ENCODE peak calls at places on chromosome 13, in nine cellular contexts. K is suprapubic skin, A is T-helper 9 cell, U is NCI-H1105, E is right atrium auricular region, W is putamen, C is activated T-cell treated with anti-CD3 and anti-CD28 coated beads for 1 hour, S is adrenal gland, L is Kasumi-1. F is an unnamed sample.
A peak's percentile ranks its signal among the peaks of the same experiment; 100 is the strongest.

GRCh38 chr13:39777527-39778061 is 122.1 kb downstream of the COG6 start:
- DNase-seq in A (no peak), W (no peak), L (peak; percentile 20), K (no peak), C (no peak), U (no peak), S (no peak), E (no peak), F (peak; percentile 62)

GRCh38 chr13:40993987-40994386 is 25.1 kb downstream of the ELF1 start:
- DNase-seq in K (no peak), W (no peak), E (no peak), A (no peak), S (no peak), L (no peak), U (peak; percentile 42), C (no peak), F (no peak)

GRCh38 chr13:26558074-26558805 is 757 bp downstream of the WASF3 start:
- DNase-seq in A (no peak), K (no peak), S (peak; percentile 21), C (no peak), L (no peak), E (no peak), W (no peak), U (no peak), F (no peak)

GRCh38 chr13:49450105-49450819 is 6.2 kb downstream of the SETDB2 start:
- DNase-seq in L (peak; percentile 97), W (no peak), A (no peak), E (no peak), K (no peak), C (no peak), S (no peak), U (no peak), F (peak; percentile 19)

GRCh38 chr13:109979186-109979585 is 192.8 kb upstream of the IRS2 start:
- DNase-seq in S (no peak), L (no peak), W (no peak), A (no peak), E (no peak), C (no peak), U (no peak), K (no peak), F (no peak)

GRCh38 chr13:98265669-98266551 is 88.8 kb upstream of the RNF113B start:
- DNase-seq in E (no peak), W (no peak), A (no peak), K (no peak), L (no peak), U (no peak), C (no peak), S (peak; percentile 78), F (no peak)

GRCh38 chr13:27943951-27944350 is 24.2 kb downstream of the PDX1 start:
- DNase-seq in C (no peak), S (no peak), L (no peak), U (no peak), E (no peak), A (no peak), K (no peak), W (no peak), F (no peak)

GRCh38 chr13:74554581-74555290 is 420.5 kb upstream of the KLF12 start:
- DNase-seq in L (no peak), U (no peak), S (no peak), E (no peak), C (no peak), W (no peak), A (no peak), K (no peak), F (no peak)

GRCh38 chr13:31067416-31068118 is 94.1 kb downstream of the HSPH1 start:
- DNase-seq in E (no peak), W (peak; percentile 81), K (no peak), C (no peak), L (no peak), A (no peak), U (no peak), S (no peak), F (no peak)

GRCh38 chr13:65932587-65933239 is 1297.4 kb downstream of the PCDH9 start:
- DNase-seq in E (no peak), U (no peak), A (no peak), C (no peak), W (no peak), K (no peak), S (no peak), L (no peak), F (no peak)

GRCh38 chr13:99859178-99860177 is 112.1 kb downstream of the ZIC5 start:
- DNase-seq in W (no peak), U (no peak), K (no peak), S (no peak), L (no peak), C (no peak), E (no peak), A (no peak), F (no peak)

GRCh38 chr13:113663934-113664333 is 3.1 kb upstream of the GRK1 start:
- DNase-seq in A (no peak), C (no peak), W (no peak), K (peak; percentile 63), S (peak; percentile 8), E (no peak), L (no peak), U (no peak), F (no peak)

GRCh38 chr13:21670006-21670882 is 629 bp upstream of the FGF9 start:
- DNase-seq in E (no peak), S (peak; percentile 64), W (no peak), C (peak; percentile 56), U (peak; percentile 56), L (peak; percentile 26), K (no peak), A (peak; percentile 38), F (peak; percentile 69)

GRCh38 chr13:95902736-95903135 is 150.5 kb downstream of the UGGT2 start:
- DNase-seq in L (no peak), E (no peak), A (no peak), K (no peak), C (no peak), S (no peak), W (no peak), U (no peak), F (no peak)

GRCh38 chr13:33908111-33908510 is 90.2 kb downstream of the RFC3 start:
- DNase-seq in L (no peak), K (no peak), U (no peak), C (no peak), W (no peak), A (no peak), E (no peak), S (no peak), F (no peak)

GRCh38 chr13:30804474-30804873 is 69.1 kb downstream of the ALOX5AP start:
- DNase-seq in C (no peak), L (no peak), A (no peak), E (peak; percentile 50), S (no peak), U (no peak), W (no peak), K (no peak), F (no peak)

GRCh38 chr13:70708744-70709143 is 600.5 kb upstream of the KLHL1 start:
- DNase-seq in K (no peak), S (no peak), W (no peak), U (no peak), L (no peak), E (no peak), C (no peak), A (no peak), F (no peak)

GRCh38 chr13:24747248-24748151 is 16.5 kb upstream of the RNF17 start:
- DNase-seq in E (no peak), W (no peak), A (no peak), L (no peak), K (no peak), C (no peak), U (no peak), S (no peak), F (peak; percentile 40)

GRCh38 chr13:51759240-51759639 is 44.7 kb downstream of the DHRS12 start:
- DNase-seq in K (no peak), W (no peak), E (no peak), L (no peak), C (no peak), A (no peak), U (no peak), S (no peak), F (no peak)

GRCh38 chr13:38577048-38577447 is 109.8 kb upstream of the FREM2 start:
- DNase-seq in U (no peak), S (no peak), E (no peak), L (no peak), K (no peak), W (no peak), C (no peak), A (no peak), F (no peak)

GRCh38 chr13:87089391-87089790 is 581.8 kb upstream of the SLITRK5 start:
- DNase-seq in C (no peak), S (no peak), E (no peak), W (no peak), A (no peak), L (no peak), U (no peak), K (no peak), F (no peak)

GRCh38 chr13:24038405-24038804 is 122.1 kb upstream of the SPATA13 start:
- DNase-seq in S (no peak), A (no peak), E (no peak), U (no peak), L (no peak), K (no peak), W (peak; percentile 46), C (no peak), F (peak; percentile 48)

GRCh38 chr13:99417151-99417820 is 84.0 kb upstream of the TM9SF2 start:
- DNase-seq in L (no peak), C (no peak), W (no peak), A (no peak), E (no peak), S (no peak), K (peak; percentile 72), U (no peak), F (no peak)

GRCh38 chr13:46899801-46900200 is 2.9 kb upstream of the HTR2A start:
- DNase-seq in E (no peak), S (no peak), C (no peak), U (no peak), W (no peak), A (no peak), K (no peak), L (no peak), F (no peak)

GRCh38 chr13:99214232-99214631 is 13.6 kb downstream of the UBAC2 start:
- DNase-seq in K (no peak), A (no peak), S (no peak), U (no peak), E (peak; percentile 21), L (no peak), W (no peak), C (no peak), F (no peak)

GRCh38 chr13:94323746-94324408 is 155.6 kb downstream of the DCT start:
- DNase-seq in K (no peak), U (no peak), A (no peak), L (peak; percentile 69), W (no peak), C (peak; percentile 7), S (no peak), E (no peak), F (no peak)

GRCh38 chr13:50882816-50883215 is 26.8 kb upstream of the RNASEH2B start:
- DNase-seq in K (no peak), L (no peak), A (no peak), W (no peak), C (no peak), E (no peak), S (no peak), U (no peak), F (peak; percentile 59)